ENCODE peak calls at places on chromosomes 7 and 10, in nine cellular contexts. R is PC-9, I is astrocyte of the spinal cord, B is GM06990, Q is choroid plexus epithelial cell, W is A549, F is suprapubic skin, S is hepatocyte, T is tibial nerve. L is an unnamed sample.

GRCh38 chr10:28839600-28840007 is 162.3 kb downstream of the BAMBI start:
- DNase-seq in R (no peak), I (peak; percentile 19), B (no peak), Q (peak; percentile 76), W (no peak), F (no peak), S (peak; percentile 30), T (no peak), L (peak; percentile 60)

GRCh38 chr7:82595176-82595575 is 151.6 kb upstream of the CACNA2D1 start:
- DNase-seq in R (peak; percentile 47), I (no peak), B (no peak), Q (peak; percentile 30), W (no peak), F (no peak), S (no peak), T (no peak), L (no peak)

GRCh38 chr7:129767120-129768011 is 155.8 kb downstream of the NRF1 start:
- DNase-seq in R (no peak), I (no peak), B (no peak), Q (no peak), W (no peak), F (no peak), S (no peak), T (no peak), L (no peak)

GRCh38 chr10:14499610-14499904 is 168.8 kb upstream of the FRMD4A start:
- DNase-seq in R (no peak), I (no peak), B (no peak), Q (no peak), W (no peak), F (no peak), S (no peak), T (no peak), L (no peak)

GRCh38 chr10:125284875-125285597 is 124.7 kb upstream of the CTBP2 start:
- DNase-seq in R (no peak), I (no peak), B (no peak), Q (no peak), W (no peak), F (no peak), S (no peak), T (no peak), L (no peak)

GRCh38 chr7:27186450-27187157 is 1.6 kb upstream of the HOXA11 start:
- DNase-seq in R (no peak), I (no peak), B (no peak), Q (no peak), W (no peak), F (peak; percentile 16), S (no peak), T (no peak), L (no peak)

GRCh38 chr7:106731207-106731606 is 70.2 kb upstream of the CCDC71L start:
- DNase-seq in R (no peak), I (no peak), B (peak; percentile 66), Q (peak; percentile 25), W (no peak), F (no peak), S (no peak), T (no peak), L (no peak)

GRCh38 chr7:117572826-117573620 is 93.2 kb downstream of the CFTR start:
- DNase-seq in R (no peak), I (no peak), B (no peak), Q (no peak), W (no peak), F (no peak), S (no peak), T (no peak), L (no peak)

GRCh38 chr7:42666994-42667393 is 244.9 kb downstream of the C7orf25 start:
- DNase-seq in R (no peak), I (no peak), B (no peak), Q (no peak), W (no peak), F (no peak), S (no peak), T (no peak), L (no peak)

GRCh38 chr10:43304079-43304686 is 37.3 kb upstream of the RASGEF1A start:
- DNase-seq in R (no peak), I (no peak), B (no peak), Q (no peak), W (no peak), F (no peak), S (no peak), T (no peak), L (no peak)

GRCh38 chr7:106098889-106099288 is 13.2 kb downstream of the SYPL1 start:
- DNase-seq in R (no peak), I (no peak), B (no peak), Q (no peak), W (no peak), F (no peak), S (no peak), T (no peak), L (no peak)

GRCh38 chr10:14507156-14507555 is 176.4 kb upstream of the FRMD4A start:
- DNase-seq in R (no peak), I (no peak), B (no peak), Q (no peak), W (no peak), F (no peak), S (no peak), T (no peak), L (no peak)

GRCh38 chr7:78082556-78082955 is 284.0 kb downstream of the PHTF2 start:
- DNase-seq in R (no peak), I (no peak), B (no peak), Q (no peak), W (no peak), F (no peak), S (no peak), T (no peak), L (no peak)

GRCh38 chr7:129308047-129308446 is 83.2 kb downstream of the AHCYL2 start:
- DNase-seq in R (peak; percentile 56), I (peak; percentile 23), B (no peak), Q (peak; percentile 57), W (no peak), F (no peak), S (no peak), T (no peak), L (peak; percentile 63)

GRCh38 chr10:112716924-112717348 is 233.1 kb upstream of the TCF7L2 start:
- DNase-seq in R (no peak), I (peak; percentile 70), B (no peak), Q (peak; percentile 79), W (peak; percentile 21), F (no peak), S (peak; percentile 73), T (no peak), L (no peak)

GRCh38 chr10:93954726-93955363 is 38.9 kb upstream of the PLCE1 start:
- DNase-seq in R (peak; percentile 42), I (peak; percentile 65), B (no peak), Q (peak; percentile 60), W (no peak), F (no peak), S (no peak), T (no peak), L (no peak)

GRCh38 chr10:50538473-50539398 is 85.0 kb downstream of the SGMS1 start:
- DNase-seq in R (no peak), I (no peak), B (peak; percentile 28), Q (no peak), W (no peak), F (no peak), S (no peak), T (no peak), L (peak; percentile 35)

DNA sequence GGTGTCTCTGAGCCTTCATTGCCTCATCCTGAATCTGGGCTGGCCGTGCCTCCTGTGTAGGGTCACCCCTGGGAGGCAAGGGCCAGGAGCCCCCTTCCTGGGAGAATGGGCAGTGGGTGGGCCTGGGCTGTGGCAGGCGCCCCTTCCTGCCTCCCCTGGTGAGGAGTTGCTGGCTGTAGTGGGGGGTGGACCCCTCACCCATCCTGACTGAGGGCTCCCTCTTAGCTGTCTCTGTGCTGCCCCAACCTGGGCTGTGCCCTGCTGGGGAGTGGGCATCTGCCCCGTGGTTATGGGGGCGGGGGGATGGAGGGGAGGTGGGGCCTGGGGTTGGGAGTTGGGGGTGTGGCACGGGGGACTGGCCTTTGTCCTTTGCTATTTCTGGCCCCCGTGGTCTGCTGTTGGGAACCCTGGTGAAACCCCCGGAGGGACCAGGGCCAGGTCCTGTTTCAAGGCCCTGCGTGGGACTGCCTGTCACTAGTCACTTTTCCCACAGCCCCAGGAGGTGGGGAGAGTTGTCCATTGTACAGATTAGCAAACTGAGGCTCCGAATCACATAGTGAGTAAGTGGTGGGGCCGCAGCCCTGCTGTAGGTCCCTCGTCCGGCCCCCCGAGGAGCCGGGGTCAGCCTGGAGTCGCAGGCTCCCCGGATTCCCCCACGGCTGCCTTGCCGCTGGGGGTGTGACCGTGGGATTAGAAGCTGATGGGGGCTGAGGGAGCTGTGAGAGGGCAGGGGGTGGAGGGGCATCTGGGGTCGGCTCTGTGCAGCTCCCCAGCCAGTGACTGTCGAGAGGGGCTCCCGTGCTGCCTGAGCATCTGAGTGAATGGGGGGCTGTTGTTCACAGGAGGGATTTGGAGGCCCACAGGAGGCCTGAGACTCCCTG is 2.7 kb downstream of the TTYH3 start:
- DNase-seq in R (no peak), I (no peak), B (no peak), Q (no peak), W (no peak), F (no peak), S (no peak), T (no peak), L (no peak)
- H3K4me3 ChIP-seq in R (peak overlapping the region; percentile 87), I (peak overlapping the region; percentile 91), B (peak overlapping the region; percentile 93), Q (peak overlapping the region; percentile 41), W (peak overlapping the region; percentile 89), F (peak overlapping the region; percentile 93), S (no peak overlapping the region), T (peak overlapping the region; percentile 84), L (no peak overlapping the region)

DNA sequence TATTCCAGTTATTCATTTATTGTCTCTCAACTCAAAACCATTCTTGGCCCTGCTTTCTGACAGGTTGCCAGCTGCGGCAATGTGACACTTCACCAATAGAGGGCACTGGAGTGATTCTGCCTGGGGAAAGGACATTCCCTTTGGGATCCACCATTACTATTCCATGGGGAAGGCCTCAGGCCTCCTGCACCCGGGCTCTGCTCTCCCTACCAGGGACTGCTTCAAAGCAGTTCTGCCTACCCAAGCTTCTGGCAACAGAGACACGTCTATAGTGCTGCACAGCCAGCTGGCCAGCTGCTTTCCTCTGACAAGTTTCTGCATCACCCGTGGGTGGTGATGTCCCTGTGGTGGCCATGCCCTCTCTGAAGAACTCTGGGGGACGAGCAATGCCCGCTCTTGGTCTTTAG is 163.9 kb downstream of the ELMO1 start:
- DNase-seq in R (no peak), I (no peak), B (peak; percentile 15), Q (peak; percentile 6), W (peak; percentile 29), F (no peak), S (peak; percentile 66), T (peak; percentile 63), L (peak; percentile 68)
- TF ChIP-seq CTCF in R (peak; percentile 74), I (peak; percentile 30), B (peak; percentile 91), Q (peak; percentile 39), W (peak; percentile 64), F (peak; percentile 63), S (peak; percentile 70), T (peak; percentile 75), L (peak; percentile 62)

DNA sequence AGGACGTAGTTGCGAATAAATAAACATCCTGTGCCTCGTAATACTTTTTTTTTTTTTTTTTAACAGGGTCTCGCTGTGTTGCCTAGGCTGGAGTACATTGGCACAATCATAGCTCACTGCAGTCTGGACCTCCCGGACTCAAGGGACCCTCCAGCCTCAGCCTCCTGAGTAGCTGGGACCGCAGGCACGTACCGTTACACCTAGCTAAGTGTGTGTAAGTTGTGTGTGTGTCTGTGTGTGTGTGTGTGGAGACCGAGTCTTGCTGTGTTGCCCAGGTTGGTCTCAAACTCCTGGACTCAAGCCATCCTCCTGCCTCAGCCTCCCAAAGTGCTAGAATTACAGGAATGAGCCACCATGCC is 573 bp upstream of the PON2 start:
- DNase-seq in R (no peak), I (no peak), B (no peak), Q (no peak), W (no peak), F (no peak), S (no peak), T (no peak), L (no peak)
- H3K4me3 ChIP-seq in R (peak overlapping the region; percentile 69), I (peak overlapping the region; percentile 61), B (no peak overlapping the region), Q (peak overlapping the region; percentile 79), W (peak overlapping the region; percentile 65), F (peak overlapping the region; percentile 68), S (peak overlapping the region; percentile 43), T (peak overlapping the region; percentile 81), L (peak overlapping the region; percentile 75)

GRCh38 chr7:154913645-154914579 is 89.0 kb downstream of the PAXIP1 start:
- DNase-seq in R (peak; percentile 59), I (peak; percentile 68), B (peak; percentile 60), Q (peak; percentile 78), W (peak; percentile 64), F (peak; percentile 93), S (peak; percentile 91), T (peak; percentile 82), L (peak; percentile 82)
- TF ChIP-seq CTCF in R (peak; percentile 97), I (peak; percentile 91), B (peak; percentile 94), Q (peak; percentile 91), W (peak; percentile 76), F (peak; percentile 91), S (peak; percentile 93), T (peak; percentile 88), L (peak; percentile 95)